ENCODE peak calls at places on chromosome 20, in seven cellular contexts. One of them, this sample, is unnamed.

GRCh38 chr20:31747640-31748039 is 8.6 kb downstream of the TPX2 start:
- DNase-seq in breast epithelium: no peak
- DNase-seq in effector memory CD4-positive, alpha-beta T cell: no peak
- DNase-seq in left ventricle myocardium inferior: no peak
- DNase-seq in right atrium auricular region: no peak
- DNase-seq in adipocyte: no peak
- DNase-seq in GM23338: no peak
- DNase-seq in this sample: no peak

GRCh38 chr20:46423882-46424482 is 17.6 kb upstream of the ELMO2 start:
- DNase-seq in breast epithelium: no peak
- DNase-seq in effector memory CD4-positive, alpha-beta T cell: no peak
- DNase-seq in left ventricle myocardium inferior: no peak
- DNase-seq in right atrium auricular region: no peak
- DNase-seq in adipocyte: no peak
- DNase-seq in GM23338: no peak
- DNase-seq in this sample: no peak

GRCh38 chr20:41697861-41698559 is 79.8 kb upstream of the CHD6 start:
- DNase-seq in breast epithelium: no peak
- DNase-seq in effector memory CD4-positive, alpha-beta T cell: no peak
- DNase-seq in left ventricle myocardium inferior: no peak
- DNase-seq in right atrium auricular region: no peak
- DNase-seq in adipocyte: peak; percentile 78
- DNase-seq in GM23338: peak; percentile 77
- DNase-seq in this sample: peak; percentile 33

GRCh38 chr20:36299459-36299858 is 6.7 kb upstream of the DLGAP4 start:
- DNase-seq in breast epithelium: no peak
- DNase-seq in effector memory CD4-positive, alpha-beta T cell: no peak
- DNase-seq in left ventricle myocardium inferior: no peak
- DNase-seq in right atrium auricular region: no peak
- DNase-seq in adipocyte: no peak
- DNase-seq in GM23338: no peak
- DNase-seq in this sample: no peak

GRCh38 chr20:44117296-44118184 is 69.4 kb downstream of the JPH2 start:
- DNase-seq in breast epithelium: no peak
- DNase-seq in effector memory CD4-positive, alpha-beta T cell: no peak
- DNase-seq in left ventricle myocardium inferior: no peak
- DNase-seq in right atrium auricular region: no peak
- DNase-seq in adipocyte: no peak
- DNase-seq in GM23338: no peak
- DNase-seq in this sample: no peak

GRCh38 chr20:43916073-43916874 is 1.6 kb downstream of the TOX2 start:
- DNase-seq in breast epithelium: no peak
- DNase-seq in effector memory CD4-positive, alpha-beta T cell: no peak
- DNase-seq in left ventricle myocardium inferior: no peak
- DNase-seq in right atrium auricular region: no peak
- DNase-seq in adipocyte: peak; percentile 77
- DNase-seq in GM23338: peak; percentile 36
- DNase-seq in this sample: peak; percentile 18

GRCh38 chr20:58306421-58307261 is 2.9 kb upstream of the RAB22A start:
- DNase-seq in breast epithelium: no peak
- DNase-seq in effector memory CD4-positive, alpha-beta T cell: peak; percentile 73
- DNase-seq in left ventricle myocardium inferior: no peak
- DNase-seq in right atrium auricular region: no peak
- DNase-seq in adipocyte: peak; percentile 12
- DNase-seq in GM23338: no peak
- DNase-seq in this sample: peak; percentile 93

GRCh38 chr20:5621305-5621704 is 128.9 kb upstream of the SHLD1 start:
- DNase-seq in breast epithelium: peak; percentile 64
- DNase-seq in effector memory CD4-positive, alpha-beta T cell: no peak
- DNase-seq in left ventricle myocardium inferior: no peak
- DNase-seq in right atrium auricular region: no peak
- DNase-seq in adipocyte: no peak
- DNase-seq in GM23338: no peak
- DNase-seq in this sample: no peak

GRCh38 chr20:44253528-44253927 is 6.4 kb downstream of the GDAP1L1 start:
- DNase-seq in breast epithelium: no peak
- DNase-seq in effector memory CD4-positive, alpha-beta T cell: no peak
- DNase-seq in left ventricle myocardium inferior: no peak
- DNase-seq in right atrium auricular region: no peak
- DNase-seq in adipocyte: no peak
- DNase-seq in GM23338: no peak
- DNase-seq in this sample: no peak

GRCh38 chr20:36861875-36862801 is 13.8 kb upstream of the TLDC2 start:
- DNase-seq in breast epithelium: peak; percentile 95
- DNase-seq in effector memory CD4-positive, alpha-beta T cell: no peak
- DNase-seq in left ventricle myocardium inferior: peak; percentile 90
- DNase-seq in right atrium auricular region: peak; percentile 93
- DNase-seq in adipocyte: peak; percentile 91
- DNase-seq in GM23338: peak; percentile 67
- DNase-seq in this sample: no peak

GRCh38 chr20:10067305-10067704 is 32.5 kb downstream of the ANKEF1 start:
- DNase-seq in breast epithelium: no peak
- DNase-seq in effector memory CD4-positive, alpha-beta T cell: no peak
- DNase-seq in left ventricle myocardium inferior: no peak
- DNase-seq in right atrium auricular region: no peak
- DNase-seq in adipocyte: peak; percentile 68
- DNase-seq in GM23338: no peak
- DNase-seq in this sample: no peak

GRCh38 chr20:36259177-36259835 is 23.0 kb downstream of the AAR2 start:
- DNase-seq in breast epithelium: no peak
- DNase-seq in effector memory CD4-positive, alpha-beta T cell: no peak
- DNase-seq in left ventricle myocardium inferior: no peak
- DNase-seq in right atrium auricular region: no peak
- DNase-seq in adipocyte: no peak
- DNase-seq in GM23338: peak; percentile 32
- DNase-seq in this sample: no peak

GRCh38 chr20:34989670-34990069 is 34.0 kb downstream of the MYH7B start:
- DNase-seq in breast epithelium: no peak
- DNase-seq in effector memory CD4-positive, alpha-beta T cell: no peak
- DNase-seq in left ventricle myocardium inferior: no peak
- DNase-seq in right atrium auricular region: no peak
- DNase-seq in adipocyte: no peak
- DNase-seq in GM23338: no peak
- DNase-seq in this sample: no peak

GRCh38 chr20:539236-539635 is 4.4 kb downstream of the CSNK2A1 start:
- DNase-seq in breast epithelium: no peak
- DNase-seq in effector memory CD4-positive, alpha-beta T cell: no peak
- DNase-seq in left ventricle myocardium inferior: no peak
- DNase-seq in right atrium auricular region: no peak
- DNase-seq in adipocyte: no peak
- DNase-seq in GM23338: peak; percentile 24
- DNase-seq in this sample: no peak

GRCh38 chr20:51183443-51183842 is 160.5 kb upstream of the KCNG1 start:
- DNase-seq in breast epithelium: no peak
- DNase-seq in effector memory CD4-positive, alpha-beta T cell: no peak
- DNase-seq in left ventricle myocardium inferior: no peak
- DNase-seq in right atrium auricular region: no peak
- DNase-seq in adipocyte: no peak
- DNase-seq in GM23338: no peak
- DNase-seq in this sample: no peak

GRCh38 chr20:33653218-33653899 is 8.8 kb upstream of the C20orf144 start:
- DNase-seq in breast epithelium: no peak
- DNase-seq in effector memory CD4-positive, alpha-beta T cell: no peak
- DNase-seq in left ventricle myocardium inferior: peak; percentile 47
- DNase-seq in right atrium auricular region: peak; percentile 82
- DNase-seq in adipocyte: peak; percentile 76
- DNase-seq in GM23338: peak; percentile 90
- DNase-seq in this sample: no peak

GRCh38 chr20:54680872-54681297 is 205.5 kb downstream of the DOK5 start:
- DNase-seq in breast epithelium: no peak
- DNase-seq in effector memory CD4-positive, alpha-beta T cell: no peak
- DNase-seq in left ventricle myocardium inferior: no peak
- DNase-seq in right atrium auricular region: no peak
- DNase-seq in adipocyte: peak; percentile 80
- DNase-seq in GM23338: peak; percentile 73
- DNase-seq in this sample: no peak

GRCh38 chr20:38190936-38191371 is 25.9 kb upstream of the TGM2 start:
- DNase-seq in breast epithelium: no peak
- DNase-seq in effector memory CD4-positive, alpha-beta T cell: no peak
- DNase-seq in left ventricle myocardium inferior: peak; percentile 58
- DNase-seq in right atrium auricular region: no peak
- DNase-seq in adipocyte: no peak
- DNase-seq in GM23338: no peak
- DNase-seq in this sample: no peak

GRCh38 chr20:40768105-40768504 is 79.1 kb upstream of the MAFB start:
- DNase-seq in breast epithelium: no peak
- DNase-seq in effector memory CD4-positive, alpha-beta T cell: no peak
- DNase-seq in left ventricle myocardium inferior: no peak
- DNase-seq in right atrium auricular region: peak; percentile 21
- DNase-seq in adipocyte: no peak
- DNase-seq in GM23338: no peak
- DNase-seq in this sample: no peak

GRCh38 chr20:997016-997415 is 5.1 kb downstream of the RSPO4 start:
- DNase-seq in breast epithelium: no peak
- DNase-seq in effector memory CD4-positive, alpha-beta T cell: no peak
- DNase-seq in left ventricle myocardium inferior: no peak
- DNase-seq in right atrium auricular region: no peak
- DNase-seq in adipocyte: no peak
- DNase-seq in GM23338: no peak
- DNase-seq in this sample: no peak

GRCh38 chr20:38833857-38834164 is 28.3 kb downstream of the PPP1R16B start:
- DNase-seq in breast epithelium: no peak
- DNase-seq in effector memory CD4-positive, alpha-beta T cell: no peak
- DNase-seq in left ventricle myocardium inferior: no peak
- DNase-seq in right atrium auricular region: no peak
- DNase-seq in adipocyte: no peak
- DNase-seq in GM23338: no peak
- DNase-seq in this sample: peak; percentile 76

GRCh38 chr20:49029203-49029602 is 16.9 kb upstream of the CSE1L start:
- DNase-seq in breast epithelium: no peak
- DNase-seq in effector memory CD4-positive, alpha-beta T cell: no peak
- DNase-seq in left ventricle myocardium inferior: no peak
- DNase-seq in right atrium auricular region: no peak
- DNase-seq in adipocyte: peak; percentile 40
- DNase-seq in GM23338: no peak
- DNase-seq in this sample: no peak

GRCh38 chr20:63043348-63044203 is 36.8 kb upstream of the BHLHE23 start:
- DNase-seq in breast epithelium: no peak
- DNase-seq in effector memory CD4-positive, alpha-beta T cell: no peak
- DNase-seq in left ventricle myocardium inferior: peak; percentile 10
- DNase-seq in right atrium auricular region: no peak
- DNase-seq in adipocyte: no peak
- DNase-seq in GM23338: no peak
- DNase-seq in this sample: no peak
- H3K27me3 ChIP-seq in breast epithelium: no peaks in the 10 kb centered on the region
- H3K27me3 ChIP-seq in effector memory CD4-positive, alpha-beta T cell: peaks cover 3% of the 10 kb centered on the region
- H3K27me3 ChIP-seq in left ventricle myocardium inferior: peaks cover 98% of the 10 kb centered on the region
- H3K27me3 ChIP-seq in right atrium auricular region: no peaks in the 10 kb centered on the region
- H3K27me3 ChIP-seq in adipocyte: peaks cover 65% of the 10 kb centered on the region
- H3K27me3 ChIP-seq in GM23338: no peaks in the 10 kb centered on the region
- H3K27me3 ChIP-seq in this sample: no peaks in the 10 kb centered on the region

GRCh38 chr20:57252559-57253162 is 13.8 kb downstream of the BMP7 start:
- DNase-seq in breast epithelium: no peak
- DNase-seq in effector memory CD4-positive, alpha-beta T cell: no peak
- DNase-seq in left ventricle myocardium inferior: no peak
- DNase-seq in right atrium auricular region: no peak
- DNase-seq in adipocyte: no peak
- DNase-seq in GM23338: no peak
- DNase-seq in this sample: no peak
- H3K27me3 ChIP-seq in breast epithelium: no peaks in the 10 kb centered on the region
- H3K27me3 ChIP-seq in effector memory CD4-positive, alpha-beta T cell: no peaks in the 10 kb centered on the region
- H3K27me3 ChIP-seq in left ventricle myocardium inferior: peaks cover 58% of the 10 kb centered on the region
- H3K27me3 ChIP-seq in right atrium auricular region: no peaks in the 10 kb centered on the region
- H3K27me3 ChIP-seq in adipocyte: peaks cover 44% of the 10 kb centered on the region
- H3K27me3 ChIP-seq in GM23338: no peaks in the 10 kb centered on the region
- H3K27me3 ChIP-seq in this sample: no peaks in the 10 kb centered on the region

DNA sequence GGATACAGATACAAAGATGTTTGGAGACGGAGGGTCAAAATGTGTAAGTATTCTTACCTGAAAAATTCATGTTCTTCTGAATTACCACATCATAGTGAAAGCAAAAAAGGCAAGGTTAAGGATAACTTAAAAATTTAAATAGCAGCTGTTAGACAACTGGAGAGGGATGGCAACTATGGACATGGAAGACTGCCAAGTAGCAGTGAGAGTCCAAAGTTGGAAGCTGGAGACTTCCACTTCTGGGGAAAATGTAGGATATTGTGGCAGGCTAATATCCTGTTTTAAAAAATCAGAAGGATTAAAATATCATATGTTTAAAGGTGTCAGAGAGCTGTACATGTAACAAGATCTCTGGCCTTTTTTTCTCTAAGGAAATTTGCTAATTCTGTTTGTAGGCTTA is 29.8 kb downstream of the SYCP2 start:
- DNase-seq in breast epithelium: no peak
- DNase-seq in effector memory CD4-positive, alpha-beta T cell: no peak
- DNase-seq in left ventricle myocardium inferior: no peak
- DNase-seq in right atrium auricular region: no peak
- DNase-seq in adipocyte: no peak
- DNase-seq in GM23338: no peak
- DNase-seq in this sample: no peak
- H3K27me3 ChIP-seq in breast epithelium: no peaks in the 10 kb centered on the region
- H3K27me3 ChIP-seq in effector memory CD4-positive, alpha-beta T cell: no peaks in the 10 kb centered on the region
- H3K27me3 ChIP-seq in left ventricle myocardium inferior: no peaks in the 10 kb centered on the region
- H3K27me3 ChIP-seq in right atrium auricular region: no peaks in the 10 kb centered on the region
- H3K27me3 ChIP-seq in adipocyte: no peaks in the 10 kb centered on the region
- H3K27me3 ChIP-seq in GM23338: peaks cover 3% of the 10 kb centered on the region
- H3K27me3 ChIP-seq in this sample: no peaks in the 10 kb centered on the region

GRCh38 chr20:59644371-59644939 is 40.1 kb downstream of the PHACTR3 start:
- DNase-seq in breast epithelium: no peak
- DNase-seq in effector memory CD4-positive, alpha-beta T cell: no peak
- DNase-seq in left ventricle myocardium inferior: no peak
- DNase-seq in right atrium auricular region: peak; percentile 49
- DNase-seq in adipocyte: no peak
- DNase-seq in GM23338: no peak
- DNase-seq in this sample: no peak

GRCh38 chr20:59646487-59646886 is 42.1 kb downstream of the PHACTR3 start:
- DNase-seq in breast epithelium: no peak
- DNase-seq in effector memory CD4-positive, alpha-beta T cell: no peak
- DNase-seq in left ventricle myocardium inferior: no peak
- DNase-seq in right atrium auricular region: peak; percentile 40
- DNase-seq in adipocyte: no peak
- DNase-seq in GM23338: no peak
- DNase-seq in this sample: no peak

GRCh38 chr20:59647271-59647670 is 42.9 kb downstream of the PHACTR3 start:
- DNase-seq in breast epithelium: no peak
- DNase-seq in effector memory CD4-positive, alpha-beta T cell: no peak
- DNase-seq in left ventricle myocardium inferior: no peak
- DNase-seq in right atrium auricular region: peak; percentile 21
- DNase-seq in adipocyte: no peak
- DNase-seq in GM23338: no peak
- DNase-seq in this sample: no peak

GRCh38 chr20:59645316-59645715 is 41.0 kb downstream of the PHACTR3 start:
- DNase-seq in breast epithelium: no peak
- DNase-seq in effector memory CD4-positive, alpha-beta T cell: no peak
- DNase-seq in left ventricle myocardium inferior: no peak
- DNase-seq in right atrium auricular region: peak; percentile 28
- DNase-seq in adipocyte: no peak
- DNase-seq in GM23338: no peak
- DNase-seq in this sample: no peak

DNA sequence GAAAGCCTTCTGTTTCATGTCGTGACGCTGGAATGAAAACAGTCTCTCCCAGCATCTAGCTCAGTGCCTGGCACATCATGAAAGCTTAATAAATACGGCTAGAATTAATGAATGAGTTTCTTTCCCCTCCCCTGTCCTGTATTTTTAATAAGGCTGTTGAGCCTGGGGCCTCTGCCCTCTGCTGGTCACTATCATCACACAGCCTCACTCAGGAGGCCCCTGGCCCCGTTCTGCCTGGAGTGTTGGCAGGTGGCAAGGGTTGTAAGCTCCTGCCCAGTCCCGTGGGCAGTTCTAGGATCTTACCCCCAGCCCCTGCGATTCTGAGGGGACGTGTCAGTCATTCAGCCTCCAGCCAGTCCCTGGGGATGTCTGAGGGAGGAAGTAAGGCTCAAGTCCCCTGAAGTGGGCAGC is 41.4 kb downstream of the PHACTR3 start:
- DNase-seq in breast epithelium: no peak
- DNase-seq in effector memory CD4-positive, alpha-beta T cell: no peak
- DNase-seq in left ventricle myocardium inferior: no peak
- DNase-seq in right atrium auricular region: peak; percentile 50
- DNase-seq in adipocyte: no peak
- DNase-seq in GM23338: no peak
- DNase-seq in this sample: no peak
- H3K27me3 ChIP-seq in breast epithelium: no peaks in the 10 kb centered on the region
- H3K27me3 ChIP-seq in effector memory CD4-positive, alpha-beta T cell: no peaks in the 10 kb centered on the region
- H3K27me3 ChIP-seq in left ventricle myocardium inferior: no peaks in the 10 kb centered on the region
- H3K27me3 ChIP-seq in right atrium auricular region: no peaks in the 10 kb centered on the region
- H3K27me3 ChIP-seq in adipocyte: peaks cover 13% of the 10 kb centered on the region
- H3K27me3 ChIP-seq in GM23338: peaks cover 8% of the 10 kb centered on the region
- H3K27me3 ChIP-seq in this sample: no peaks in the 10 kb centered on the region